ENCODE peak calls at places on chromosome 4, in ten cellular contexts. A is adrenal gland; Y is Peyer's patch; Z is effector memory CD4-positive, alpha-beta T cell; D is pancreas; T is lower lobe of right lung; Q is lower leg skin; R is adipocyte; J is GM12864; B is mammary epithelial cell. F is an unnamed sample.

GRCh38 chr4:160142579-160142978 is 1039.7 kb downstream of the RAPGEF2 start:
- DNase-seq in A (no peak), Y (no peak), Z (no peak), D (no peak), T (no peak), Q (no peak), R (no peak), J (no peak), B (no peak), F (no peak)

GRCh38 chr4:138542191-138542771 is 300.1 kb upstream of the SLC7A11 start:
- DNase-seq in A (no peak), Y (no peak), Z (no peak), D (no peak), T (no peak), Q (no peak), R (no peak), J (no peak), B (peak; percentile 33), F (no peak)

GRCh38 chr4:3223986-3224748 is 24.8 kb upstream of the MSANTD1 start:
- DNase-seq in A (no peak), Y (no peak), Z (no peak), D (no peak), T (peak; percentile 28), Q (no peak), R (no peak), J (no peak), B (no peak), F (no peak)

GRCh38 chr4:3322059-3322550 is 29.3 kb downstream of the RGS12 start:
- DNase-seq in A (peak; percentile 53), Y (no peak), Z (no peak), D (no peak), T (no peak), Q (peak; percentile 83), R (no peak), J (no peak), B (no peak), F (no peak)

GRCh38 chr4:7462509-7462971 is 27.8 kb upstream of the PSAPL1 start:
- DNase-seq in A (peak; percentile 56), Y (no peak), Z (no peak), D (no peak), T (no peak), Q (no peak), R (peak; percentile 13), J (no peak), B (peak; percentile 38), F (no peak)

GRCh38 chr4:8414377-8414776 is 26.1 kb downstream of the ACOX3 start:
- DNase-seq in A (no peak), Y (no peak), Z (peak; percentile 45), D (no peak), T (no peak), Q (no peak), R (no peak), J (no peak), B (peak; percentile 53), F (no peak)

GRCh38 chr4:70637239-70637920 is 8.8 kb downstream of the ENAM start:
- DNase-seq in A (no peak), Y (no peak), Z (no peak), D (no peak), T (no peak), Q (no peak), R (no peak), J (no peak), B (no peak), F (no peak)

GRCh38 chr4:133921280-133922195 is 280.1 kb downstream of the PABPC4L start:
- DNase-seq in A (no peak), Y (no peak), Z (no peak), D (no peak), T (no peak), Q (no peak), R (peak; percentile 24), J (no peak), B (no peak), F (no peak)

GRCh38 chr4:110484767-110485166 is 8.8 kb downstream of the ENPEP start:
- DNase-seq in A (no peak), Y (no peak), Z (no peak), D (no peak), T (no peak), Q (no peak), R (peak; percentile 77), J (peak; percentile 15), B (peak; percentile 14), F (peak; percentile 93)

GRCh38 chr4:85681194-85681803 is 206.3 kb downstream of the ARHGAP24 start:
- DNase-seq in A (peak; percentile 56), Y (peak; percentile 72), Z (no peak), D (peak; percentile 51), T (no peak), Q (no peak), R (peak; percentile 96), J (no peak), B (peak; percentile 10), F (peak; percentile 95)

GRCh38 chr4:186027405-186027804 is 41.6 kb upstream of the TLR3 start:
- DNase-seq in A (no peak), Y (no peak), Z (no peak), D (no peak), T (no peak), Q (peak; percentile 34), R (no peak), J (no peak), B (peak; percentile 70), F (no peak)

GRCh38 chr4:8652181-8653078 is 59.9 kb downstream of the CPZ start:
- DNase-seq in A (no peak), Y (no peak), Z (no peak), D (no peak), T (no peak), Q (peak; percentile 76), R (no peak), J (no peak), B (no peak), F (no peak)

GRCh38 chr4:64718091-64718490 is 308.8 kb upstream of the TECRL start:
- DNase-seq in A (no peak), Y (no peak), Z (no peak), D (no peak), T (no peak), Q (no peak), R (peak; percentile 33), J (no peak), B (peak; percentile 30), F (peak; percentile 7)

GRCh38 chr4:74006009-74006476 is 7.6 kb upstream of the CXCL5 start:
- DNase-seq in A (no peak), Y (no peak), Z (no peak), D (no peak), T (no peak), Q (no peak), R (peak; percentile 55), J (no peak), B (peak; percentile 91), F (peak; percentile 75)

GRCh38 chr4:7541414-7541810 is 106.7 kb upstream of the PSAPL1 start:
- DNase-seq in A (no peak), Y (no peak), Z (no peak), D (no peak), T (peak; percentile 14), Q (no peak), R (no peak), J (no peak), B (no peak), F (no peak)

GRCh38 chr4:158038718-158039117 is 134.1 kb downstream of the GASK1B start:
- DNase-seq in A (no peak), Y (no peak), Z (no peak), D (no peak), T (no peak), Q (no peak), R (no peak), J (no peak), B (no peak), F (no peak)

GRCh38 chr4:26474551-26474950 is 15.7 kb downstream of the CCKAR start:
- DNase-seq in A (no peak), Y (no peak), Z (no peak), D (no peak), T (no peak), Q (peak; percentile 49), R (no peak), J (no peak), B (no peak), F (no peak)
- H3K4me3 ChIP-seq in A (no peak overlapping the region), Y (no peak overlapping the region), Z (no peak overlapping the region), D (no peak overlapping the region), T (no peak overlapping the region), Q (no peak overlapping the region), R (no peak overlapping the region), J (no peak overlapping the region), B (no peak overlapping the region), F (no peak overlapping the region)

DNA sequence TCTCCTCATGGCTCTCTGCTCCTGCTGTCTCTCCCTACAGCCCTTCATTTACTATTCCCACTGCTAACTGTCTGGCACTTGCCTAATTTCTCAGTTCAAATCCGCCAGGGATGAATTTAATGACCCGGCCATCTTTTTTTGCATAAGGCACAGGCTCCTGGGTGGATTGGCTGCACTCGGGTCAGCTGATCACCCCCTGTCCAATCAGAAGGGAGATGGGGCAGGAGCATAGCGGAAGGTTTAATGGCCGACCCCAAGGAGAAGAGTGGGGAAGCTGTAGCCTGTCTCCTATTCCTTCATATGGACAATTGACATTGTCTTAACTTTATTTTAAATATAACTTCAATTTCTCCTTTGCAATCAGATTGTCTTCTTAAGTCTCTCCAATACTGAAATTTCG is 55.4 kb downstream of the SMIM20 start:
- DNase-seq in A (no peak), Y (no peak), Z (no peak), D (no peak), T (no peak), Q (no peak), R (no peak), J (no peak), B (no peak), F (no peak)
- H3K4me3 ChIP-seq in A (no peak overlapping the region), Y (no peak overlapping the region), Z (no peak overlapping the region), D (no peak overlapping the region), T (no peak overlapping the region), Q (no peak overlapping the region), R (no peak overlapping the region), J (no peak overlapping the region), B (no peak overlapping the region), F (no peak overlapping the region)

GRCh38 chr4:88737304-88738015 is 39.8 kb upstream of the NAP1L5 start:
- DNase-seq in A (peak; percentile 68), Y (peak; percentile 25), Z (no peak), D (no peak), T (no peak), Q (no peak), R (no peak), J (no peak), B (peak; percentile 27), F (peak; percentile 66)
- H3K4me3 ChIP-seq in A (no peak overlapping the region), Y (no peak overlapping the region), Z (no peak overlapping the region), D (no peak overlapping the region), T (no peak overlapping the region), Q (no peak overlapping the region), R (no peak overlapping the region), J (no peak overlapping the region), B (no peak overlapping the region), F (peak overlapping the region; percentile 12)

GRCh38 chr4:149841686-149842085 is 26.0 kb upstream of the IQCM start:
- DNase-seq in A (no peak), Y (no peak), Z (no peak), D (no peak), T (no peak), Q (no peak), R (no peak), J (no peak), B (no peak), F (no peak)

GRCh38 chr4:149835280-149835679 is 19.6 kb upstream of the IQCM start:
- DNase-seq in A (no peak), Y (no peak), Z (no peak), D (no peak), T (peak; percentile 24), Q (no peak), R (no peak), J (no peak), B (no peak), F (no peak)

GRCh38 chr4:149836546-149836945 is 20.9 kb upstream of the IQCM start:
- DNase-seq in A (no peak), Y (no peak), Z (no peak), D (no peak), T (no peak), Q (no peak), R (peak; percentile 26), J (no peak), B (no peak), F (peak; percentile 21)

GRCh38 chr4:149838036-149838435 is 22.4 kb upstream of the IQCM start:
- DNase-seq in A (no peak), Y (no peak), Z (no peak), D (no peak), T (no peak), Q (no peak), R (no peak), J (no peak), B (peak; percentile 24), F (no peak)
- H3K4me3 ChIP-seq in A (no peak overlapping the region), Y (no peak overlapping the region), Z (no peak overlapping the region), D (no peak overlapping the region), T (no peak overlapping the region), Q (no peak overlapping the region), R (no peak overlapping the region), J (no peak overlapping the region), B (no peak overlapping the region), F (no peak overlapping the region)